ENCODE peak calls at places on chromosomes 12 and 14, in four cellular contexts. One of them, this sample, is unnamed.

GRCh38 chr12:121288941-121289340 is 7.6 kb downstream of the CAMKK2 start:
- DNase-seq in pancreas: peak; percentile 31
- DNase-seq in left ventricle myocardium inferior: no peak
- DNase-seq in AG04450: no peak
- DNase-seq in this sample: no peak

GRCh38 chr12:6807170-6807569 is 14.5 kb upstream of the GPR162 start:
- DNase-seq in pancreas: no peak
- DNase-seq in left ventricle myocardium inferior: no peak
- DNase-seq in AG04450: no peak
- DNase-seq in this sample: no peak

GRCh38 chr14:100898935-100899840 is 4.3 kb downstream of the RTL1 start:
- DNase-seq in pancreas: peak; percentile 47
- DNase-seq in left ventricle myocardium inferior: peak; percentile 30
- DNase-seq in AG04450: no peak
- DNase-seq in this sample: no peak

GRCh38 chr12:6960291-6961277 is 9.4 kb downstream of the PTPN6 start:
- DNase-seq in pancreas: no peak
- DNase-seq in left ventricle myocardium inferior: peak; percentile 14
- DNase-seq in AG04450: no peak
- DNase-seq in this sample: peak; percentile 29

GRCh38 chr14:96261772-96262485 is 5.9 kb downstream of the BDKRB1 start:
- DNase-seq in pancreas: no peak
- DNase-seq in left ventricle myocardium inferior: no peak
- DNase-seq in AG04450: no peak
- DNase-seq in this sample: no peak

GRCh38 chr12:125064492-125064891 is 743 bp upstream of the AACS start:
- DNase-seq in pancreas: no peak
- DNase-seq in left ventricle myocardium inferior: no peak
- DNase-seq in AG04450: no peak
- DNase-seq in this sample: no peak

GRCh38 chr12:28770329-28770728 is 378.7 kb upstream of the FAR2 start:
- DNase-seq in pancreas: no peak
- DNase-seq in left ventricle myocardium inferior: peak; percentile 21
- DNase-seq in AG04450: no peak
- DNase-seq in this sample: peak; percentile 52

GRCh38 chr12:1474059-1474537 is 120.3 kb downstream of the FBXL14 start:
- DNase-seq in pancreas: no peak
- DNase-seq in left ventricle myocardium inferior: no peak
- DNase-seq in AG04450: peak; percentile 92
- DNase-seq in this sample: peak; percentile 96

GRCh38 chr14:67232631-67233030 is 8.6 kb upstream of the PALS1 start:
- DNase-seq in pancreas: no peak
- DNase-seq in left ventricle myocardium inferior: no peak
- DNase-seq in AG04450: no peak
- DNase-seq in this sample: no peak

GRCh38 chr14:103880986-103881926 is 33.9 kb upstream of the PPP1R13B start:
- DNase-seq in pancreas: peak; percentile 80
- DNase-seq in left ventricle myocardium inferior: peak; percentile 60
- DNase-seq in AG04450: no peak
- DNase-seq in this sample: no peak

GRCh38 chr12:124512667-124513296 is 54.6 kb downstream of the NCOR2 start:
- DNase-seq in pancreas: no peak
- DNase-seq in left ventricle myocardium inferior: peak; percentile 86
- DNase-seq in AG04450: peak; percentile 86
- DNase-seq in this sample: peak; percentile 99

GRCh38 chr12:105041186-105041585 is 43.1 kb downstream of the ALDH1L2 start:
- DNase-seq in pancreas: no peak
- DNase-seq in left ventricle myocardium inferior: no peak
- DNase-seq in AG04450: no peak
- DNase-seq in this sample: no peak

GRCh38 chr12:31369712-31370521 is 44.0 kb upstream of the SINHCAF start:
- DNase-seq in pancreas: no peak
- DNase-seq in left ventricle myocardium inferior: peak; percentile 19
- DNase-seq in AG04450: no peak
- DNase-seq in this sample: peak; percentile 24

GRCh38 chr14:105213396-105213795 is 32.3 kb upstream of the NUDT14 start:
- DNase-seq in pancreas: no peak
- DNase-seq in left ventricle myocardium inferior: no peak
- DNase-seq in AG04450: no peak
- DNase-seq in this sample: no peak

GRCh38 chr14:21070610-21071224 is 613 bp downstream of the ARHGEF40 start:
- DNase-seq in pancreas: no peak
- DNase-seq in left ventricle myocardium inferior: peak; percentile 59
- DNase-seq in AG04450: no peak
- DNase-seq in this sample: peak; percentile 24

GRCh38 chr12:116590561-116590960 is 31.4 kb downstream of the MAP1LC3B2 start:
- DNase-seq in pancreas: no peak
- DNase-seq in left ventricle myocardium inferior: no peak
- DNase-seq in AG04450: no peak
- DNase-seq in this sample: no peak

GRCh38 chr14:93708800-93709199 is 79.5 kb downstream of the PRIMA1 start:
- DNase-seq in pancreas: no peak
- DNase-seq in left ventricle myocardium inferior: no peak
- DNase-seq in AG04450: no peak
- DNase-seq in this sample: no peak

GRCh38 chr14:46063872-46064271 is 587.7 kb downstream of the RPL10L start:
- DNase-seq in pancreas: no peak
- DNase-seq in left ventricle myocardium inferior: no peak
- DNase-seq in AG04450: no peak
- DNase-seq in this sample: no peak

GRCh38 chr14:69373104-69373503 is 25.0 kb downstream of the ERH start:
- DNase-seq in pancreas: no peak
- DNase-seq in left ventricle myocardium inferior: no peak
- DNase-seq in AG04450: no peak
- DNase-seq in this sample: no peak

GRCh38 chr14:92586001-92586947 is 72.7 kb downstream of the RIN3 start:
- DNase-seq in pancreas: no peak
- DNase-seq in left ventricle myocardium inferior: no peak
- DNase-seq in AG04450: peak; percentile 85
- DNase-seq in this sample: peak; percentile 90

GRCh38 chr12:81084848-81085350 is 7.0 kb downstream of the ACSS3 start:
- DNase-seq in pancreas: no peak
- DNase-seq in left ventricle myocardium inferior: no peak
- DNase-seq in AG04450: no peak
- DNase-seq in this sample: peak; percentile 11

GRCh38 chr12:38905480-38906351 is at the start of gene CPNE8:
- DNase-seq in pancreas: peak; percentile 81
- DNase-seq in left ventricle myocardium inferior: peak; percentile 86
- DNase-seq in AG04450: no peak
- DNase-seq in this sample: peak; percentile 25

GRCh38 chr14:99430491-99430890 is 50.2 kb downstream of the SETD3 start:
- DNase-seq in pancreas: peak; percentile 76
- DNase-seq in left ventricle myocardium inferior: no peak
- DNase-seq in AG04450: no peak
- DNase-seq in this sample: no peak

GRCh38 chr12:32902287-32902996 is 5.9 kb upstream of the PKP2 start:
- DNase-seq in pancreas: no peak
- DNase-seq in left ventricle myocardium inferior: no peak
- DNase-seq in AG04450: no peak
- DNase-seq in this sample: no peak

GRCh38 chr12:65534105-65534841 is 255.8 kb downstream of the MSRB3 start:
- DNase-seq in pancreas: no peak
- DNase-seq in left ventricle myocardium inferior: no peak
- DNase-seq in AG04450: no peak
- DNase-seq in this sample: no peak

GRCh38 chr12:98733667-98734350 is 88.7 kb downstream of the APAF1 start:
- DNase-seq in pancreas: no peak
- DNase-seq in left ventricle myocardium inferior: no peak
- DNase-seq in AG04450: no peak
- DNase-seq in this sample: no peak

GRCh38 chr12:65779091-65779642 is 45.1 kb upstream of the HMGA2 start:
- DNase-seq in pancreas: no peak
- DNase-seq in left ventricle myocardium inferior: no peak
- DNase-seq in AG04450: no peak
- DNase-seq in this sample: peak; percentile 31

GRCh38 chr12:31008961-31009840 is 64.5 kb upstream of the DDX11 start:
- DNase-seq in pancreas: no peak
- DNase-seq in left ventricle myocardium inferior: no peak
- DNase-seq in AG04450: no peak
- DNase-seq in this sample: no peak

GRCh38 chr14:38583471-38583870 is 327.6 kb upstream of the CLEC14A start:
- DNase-seq in pancreas: no peak
- DNase-seq in left ventricle myocardium inferior: no peak
- DNase-seq in AG04450: no peak
- DNase-seq in this sample: no peak

GRCh38 chr14:24246765-24247212 is 4.4 kb upstream of the TINF2 start:
- DNase-seq in pancreas: peak; percentile 7
- DNase-seq in left ventricle myocardium inferior: no peak
- DNase-seq in AG04450: no peak
- DNase-seq in this sample: no peak

GRCh38 chr12:18250313-18250916 is 10.9 kb upstream of the PIK3C2G start:
- DNase-seq in pancreas: no peak
- DNase-seq in left ventricle myocardium inferior: no peak
- DNase-seq in AG04450: peak; percentile 37
- DNase-seq in this sample: peak; percentile 51

GRCh38 chr12:115639667-115640012 is 637.9 kb downstream of the MED13L start:
- DNase-seq in pancreas: no peak
- DNase-seq in left ventricle myocardium inferior: no peak
- DNase-seq in AG04450: no peak
- DNase-seq in this sample: no peak

GRCh38 chr12:85489194-85489593 is 209.2 kb downstream of the ALX1 start:
- DNase-seq in pancreas: no peak
- DNase-seq in left ventricle myocardium inferior: no peak
- DNase-seq in AG04450: no peak
- DNase-seq in this sample: no peak

GRCh38 chr12:12561305-12562015 is 1.2 kb downstream of the DUSP16 start:
- DNase-seq in pancreas: peak; percentile 87
- DNase-seq in left ventricle myocardium inferior: peak; percentile 70
- DNase-seq in AG04450: no peak
- DNase-seq in this sample: peak; percentile 29

GRCh38 chr12:97465012-97465345 is 2.4 kb downstream of the RMST start:
- DNase-seq in pancreas: no peak
- DNase-seq in left ventricle myocardium inferior: no peak
- DNase-seq in AG04450: no peak
- DNase-seq in this sample: no peak

GRCh38 chr12:127296591-127296990 is 970.4 kb upstream of the TMEM132C start:
- DNase-seq in pancreas: no peak
- DNase-seq in left ventricle myocardium inferior: no peak
- DNase-seq in AG04450: no peak
- DNase-seq in this sample: no peak

GRCh38 chr12:75876843-75877587 is 154.6 kb downstream of the PHLDA1 start:
- DNase-seq in pancreas: no peak
- DNase-seq in left ventricle myocardium inferior: no peak
- DNase-seq in AG04450: no peak
- DNase-seq in this sample: no peak

GRCh38 chr14:101108579-101109346 is 205.2 kb upstream of the RTL1 start:
- DNase-seq in pancreas: no peak
- DNase-seq in left ventricle myocardium inferior: no peak
- DNase-seq in AG04450: no peak
- DNase-seq in this sample: no peak

GRCh38 chr12:1716215-1716862 is 25.5 kb downstream of the ADIPOR2 start:
- DNase-seq in pancreas: no peak
- DNase-seq in left ventricle myocardium inferior: no peak
- DNase-seq in AG04450: no peak
- DNase-seq in this sample: no peak

GRCh38 chr12:48994224-48995060 is 4.7 kb downstream of the DDN start:
- DNase-seq in pancreas: no peak
- DNase-seq in left ventricle myocardium inferior: no peak
- DNase-seq in AG04450: no peak
- DNase-seq in this sample: no peak
- H3K27me3 ChIP-seq in pancreas: no peaks in the 10 kb centered on the region
- H3K27me3 ChIP-seq in left ventricle myocardium inferior: peaks cover 83% of the 10 kb centered on the region
- H3K27me3 ChIP-seq in AG04450: peaks cover 36% of the 10 kb centered on the region
- H3K27me3 ChIP-seq in this sample: peaks cover 6% of the 10 kb centered on the region

DNA sequence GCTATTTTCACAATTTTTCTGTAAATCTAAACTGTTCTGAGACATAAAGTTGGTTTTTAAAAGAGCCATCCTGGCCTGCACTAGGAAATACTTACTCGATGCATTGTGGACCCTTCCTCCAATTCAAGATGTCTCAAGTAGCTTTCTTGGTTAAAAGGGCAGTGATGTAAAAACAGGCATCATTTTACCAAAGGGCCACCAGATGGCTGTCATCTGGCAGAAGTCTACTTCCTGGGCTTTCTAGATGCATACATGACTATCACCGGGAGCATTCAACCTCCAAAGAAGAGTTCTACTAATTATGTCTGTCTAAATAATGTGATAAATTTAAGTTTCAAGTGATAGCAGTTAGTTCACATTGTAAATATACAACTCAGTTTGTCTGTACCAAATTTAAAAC is 96.8 kb upstream of the FRMD6 start:
- DNase-seq in pancreas: no peak
- DNase-seq in left ventricle myocardium inferior: no peak
- DNase-seq in AG04450: no peak
- DNase-seq in this sample: peak; percentile 60
- TF ChIP-seq CTCF in pancreas: no peak
- TF ChIP-seq CTCF in left ventricle myocardium inferior: no peak
- TF ChIP-seq CTCF in AG04450: peak; percentile 32
- TF ChIP-seq CTCF in this sample: peak; percentile 60

GRCh38 chr12:34344851-34345522 is 322.7 kb downstream of the ALG10 start:
- DNase-seq in pancreas: no peak
- DNase-seq in left ventricle myocardium inferior: no peak
- DNase-seq in AG04450: no peak
- DNase-seq in this sample: no peak
- H3K27me3 ChIP-seq in pancreas: no peaks in the 10 kb centered on the region
- H3K27me3 ChIP-seq in left ventricle myocardium inferior: peaks cover 100% of the 10 kb centered on the region
- H3K27me3 ChIP-seq in AG04450: no peaks in the 10 kb centered on the region
- H3K27me3 ChIP-seq in this sample: no peaks in the 10 kb centered on the region

GRCh38 chr14:89041245-89041585 is 216.8 kb downstream of the TTC8 start:
- DNase-seq in pancreas: peak; percentile 71
- DNase-seq in left ventricle myocardium inferior: no peak
- DNase-seq in AG04450: peak; percentile 16
- DNase-seq in this sample: no peak
- TF ChIP-seq CTCF in pancreas: no peak
- TF ChIP-seq CTCF in left ventricle myocardium inferior: no peak
- TF ChIP-seq CTCF in AG04450: no peak
- TF ChIP-seq CTCF in this sample: no peak

GRCh38 chr12:69410571-69410970 is 51.0 kb downstream of the YEATS4 start:
- DNase-seq in pancreas: no peak
- DNase-seq in left ventricle myocardium inferior: no peak
- DNase-seq in AG04450: no peak
- DNase-seq in this sample: no peak
- H3K27me3 ChIP-seq in pancreas: no peaks in the 10 kb centered on the region
- H3K27me3 ChIP-seq in left ventricle myocardium inferior: no peaks in the 10 kb centered on the region
- H3K27me3 ChIP-seq in AG04450: no peaks in the 10 kb centered on the region
- H3K27me3 ChIP-seq in this sample: no peaks in the 10 kb centered on the region

GRCh38 chr12:51238510-51239334 is at the start of gene DAZAP2:
- DNase-seq in pancreas: peak; percentile 96
- DNase-seq in left ventricle myocardium inferior: peak; percentile 98
- DNase-seq in AG04450: peak; percentile 85
- DNase-seq in this sample: peak; percentile 93
- TF ChIP-seq CTCF in pancreas: no peak
- TF ChIP-seq CTCF in left ventricle myocardium inferior: peak; percentile 39
- TF ChIP-seq CTCF in AG04450: peak; percentile 20
- TF ChIP-seq CTCF in this sample: peak; percentile 24

DNA sequence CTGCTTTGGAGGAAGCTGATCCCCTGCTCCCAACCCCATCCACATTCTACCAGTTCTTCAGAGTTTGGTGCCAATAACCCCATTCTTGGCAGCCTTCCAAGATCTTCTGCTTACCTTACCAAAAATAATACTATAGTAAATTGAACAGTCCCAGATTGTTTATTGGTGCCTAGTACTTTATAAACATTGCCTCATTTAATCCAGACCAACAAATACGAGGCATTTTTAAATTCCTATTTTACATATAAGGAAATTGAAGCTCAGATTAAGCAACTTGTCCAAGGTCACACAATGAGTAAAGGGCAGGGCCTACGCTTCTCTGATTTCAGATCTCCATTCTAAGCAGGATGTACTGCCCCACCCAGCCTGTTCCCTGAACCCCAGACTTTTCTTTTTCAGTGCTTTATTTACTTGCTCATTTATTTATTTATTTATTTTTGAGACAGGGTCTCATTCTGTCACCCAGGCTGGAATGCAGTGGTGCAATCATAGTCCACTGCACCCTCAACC is 33.0 kb upstream of the FAM222A start:
- DNase-seq in pancreas: no peak
- DNase-seq in left ventricle myocardium inferior: no peak
- DNase-seq in AG04450: no peak
- DNase-seq in this sample: no peak
- H3K27me3 ChIP-seq in pancreas: no peaks in the 10 kb centered on the region
- H3K27me3 ChIP-seq in left ventricle myocardium inferior: peaks cover 15% of the 10 kb centered on the region
- H3K27me3 ChIP-seq in AG04450: peaks cover 35% of the 10 kb centered on the region
- H3K27me3 ChIP-seq in this sample: peaks cover 19% of the 10 kb centered on the region

This sample was measured in brain microvascular endothelial cell.